ENCODE peak calls at places on chromosomes 2 and 18, in four cellular contexts. One of them, this sample, is unnamed.

GRCh38 chr18:63707816-63708215 is 5.1 kb downstream of the SERPINB11 start:
- DNase-seq in HCT116: no peak
- DNase-seq in PC-9: no peak
- DNase-seq in cardiac muscle cell: no peak
- DNase-seq in this sample: no peak

GRCh38 chr2:206915136-206915535 is 24.2 kb upstream of the CPO start:
- DNase-seq in HCT116: peak
- DNase-seq in PC-9: peak
- DNase-seq in cardiac muscle cell: peak
- DNase-seq in this sample: no peak

GRCh38 chr2:37698931-37699481 is 27.6 kb upstream of the CDC42EP3 start:
- DNase-seq in HCT116: no peak
- DNase-seq in PC-9: peak
- DNase-seq in cardiac muscle cell: peak
- DNase-seq in this sample: no peak

GRCh38 chr18:23812566-23813440 is 123.5 kb downstream of the LAMA3 start:
- DNase-seq in HCT116: peak
- DNase-seq in PC-9: no peak
- DNase-seq in cardiac muscle cell: peak
- DNase-seq in this sample: no peak

GRCh38 chr2:156837635-156838034 is 401.5 kb downstream of the GPD2 start:
- DNase-seq in HCT116: no peak
- DNase-seq in PC-9: no peak
- DNase-seq in cardiac muscle cell: no peak
- DNase-seq in this sample: no peak

GRCh38 chr2:12861344-12861942 is 144.7 kb downstream of the TRIB2 start:
- DNase-seq in HCT116: no peak
- DNase-seq in PC-9: peak
- DNase-seq in cardiac muscle cell: peak
- DNase-seq in this sample: no peak

GRCh38 chr2:11577101-11577883 is 43.4 kb downstream of the GREB1 start:
- DNase-seq in HCT116: no peak
- DNase-seq in PC-9: no peak
- DNase-seq in cardiac muscle cell: no peak
- DNase-seq in this sample: no peak

GRCh38 chr2:228917195-228917594 is 353.9 kb downstream of the PID1 start:
- DNase-seq in HCT116: no peak
- DNase-seq in PC-9: no peak
- DNase-seq in cardiac muscle cell: peak
- DNase-seq in this sample: no peak

GRCh38 chr2:127196998-127197397 is 23.1 kb downstream of the CYP27C1 start:
- DNase-seq in HCT116: peak
- DNase-seq in PC-9: no peak
- DNase-seq in cardiac muscle cell: no peak
- DNase-seq in this sample: no peak

GRCh38 chr2:97718051-97718882 is 4.9 kb downstream of the ZAP70 start:
- DNase-seq in HCT116: no peak
- DNase-seq in PC-9: no peak
- DNase-seq in cardiac muscle cell: no peak
- DNase-seq in this sample: no peak

GRCh38 chr2:27320958-27321543 is 1.8 kb downstream of the MPV17 start:
- DNase-seq in HCT116: peak
- DNase-seq in PC-9: peak
- DNase-seq in cardiac muscle cell: peak
- DNase-seq in this sample: no peak

GRCh38 chr2:214593723-214594122 is 182.9 kb downstream of the VWC2L start:
- DNase-seq in HCT116: peak
- DNase-seq in PC-9: peak
- DNase-seq in cardiac muscle cell: peak
- DNase-seq in this sample: no peak

GRCh38 chr2:68832161-68832869 is 38.9 kb downstream of the BMP10 start:
- DNase-seq in HCT116: no peak
- DNase-seq in PC-9: peak
- DNase-seq in cardiac muscle cell: peak
- DNase-seq in this sample: no peak

DNA sequence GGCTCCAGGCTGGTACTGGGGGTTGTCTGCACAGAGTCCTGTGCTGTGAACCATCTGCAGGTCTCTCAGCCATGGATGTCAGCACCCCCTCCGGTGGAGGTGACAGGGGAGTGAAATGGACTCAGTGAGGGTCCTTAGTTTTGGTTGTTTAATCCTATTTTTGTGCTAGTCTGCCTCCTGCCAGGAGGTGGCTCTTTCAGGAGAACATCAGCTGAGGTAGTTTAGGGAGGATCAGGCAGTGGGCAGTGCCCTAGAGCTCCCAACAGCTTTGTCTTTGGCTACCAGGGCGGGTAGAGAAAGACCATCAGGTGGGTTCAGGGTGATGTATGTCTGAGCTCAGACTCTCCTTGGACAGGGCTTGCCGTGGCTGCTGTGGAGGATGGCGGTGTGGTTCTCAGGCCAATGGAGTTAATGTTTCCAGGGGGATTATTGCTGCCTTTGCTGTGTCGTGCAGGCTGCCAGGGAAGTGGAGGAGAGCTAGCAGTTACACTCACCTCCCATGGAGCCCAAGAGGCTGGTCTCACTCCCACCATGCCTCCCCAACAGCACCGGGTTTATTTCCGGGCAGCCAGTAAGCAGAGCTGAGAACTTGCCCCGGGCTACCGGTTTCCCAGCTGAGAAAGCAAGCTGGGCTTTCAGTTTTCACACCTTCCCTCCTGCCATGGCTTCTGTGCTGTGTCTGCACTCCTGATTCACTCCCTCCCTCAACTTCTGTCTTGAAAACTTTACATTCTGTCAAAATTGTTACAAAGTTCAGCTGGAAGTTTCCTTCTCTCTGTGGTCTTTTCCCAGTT is 563.4 kb downstream of the XIRP2 start:
- DNase-seq in HCT116: no peak
- DNase-seq in PC-9: no peak
- DNase-seq in cardiac muscle cell: no peak
- DNase-seq in this sample: no peak
- TF ChIP-seq CTCF in HCT116: no peak
- TF ChIP-seq CTCF in PC-9: no peak
- TF ChIP-seq CTCF in cardiac muscle cell: no peak
- TF ChIP-seq CTCF in this sample: no peak

GRCh38 chr2:108987111-108987510 is 1.9 kb downstream of the EDAR start:
- DNase-seq in HCT116: no peak
- DNase-seq in PC-9: no peak
- DNase-seq in cardiac muscle cell: no peak
- DNase-seq in this sample: no peak
- TF ChIP-seq CTCF in HCT116: no peak
- TF ChIP-seq CTCF in PC-9: no peak
- TF ChIP-seq CTCF in cardiac muscle cell: no peak
- TF ChIP-seq CTCF in this sample: no peak

GRCh38 chr2:71482055-71482454 is 28.7 kb downstream of the DYSF start:
- DNase-seq in HCT116: no peak
- DNase-seq in PC-9: peak
- DNase-seq in cardiac muscle cell: no peak
- DNase-seq in this sample: no peak
- TF ChIP-seq CTCF in HCT116: peak
- TF ChIP-seq CTCF in PC-9: no peak
- TF ChIP-seq CTCF in cardiac muscle cell: peak
- TF ChIP-seq CTCF in this sample: no peak

DNA sequence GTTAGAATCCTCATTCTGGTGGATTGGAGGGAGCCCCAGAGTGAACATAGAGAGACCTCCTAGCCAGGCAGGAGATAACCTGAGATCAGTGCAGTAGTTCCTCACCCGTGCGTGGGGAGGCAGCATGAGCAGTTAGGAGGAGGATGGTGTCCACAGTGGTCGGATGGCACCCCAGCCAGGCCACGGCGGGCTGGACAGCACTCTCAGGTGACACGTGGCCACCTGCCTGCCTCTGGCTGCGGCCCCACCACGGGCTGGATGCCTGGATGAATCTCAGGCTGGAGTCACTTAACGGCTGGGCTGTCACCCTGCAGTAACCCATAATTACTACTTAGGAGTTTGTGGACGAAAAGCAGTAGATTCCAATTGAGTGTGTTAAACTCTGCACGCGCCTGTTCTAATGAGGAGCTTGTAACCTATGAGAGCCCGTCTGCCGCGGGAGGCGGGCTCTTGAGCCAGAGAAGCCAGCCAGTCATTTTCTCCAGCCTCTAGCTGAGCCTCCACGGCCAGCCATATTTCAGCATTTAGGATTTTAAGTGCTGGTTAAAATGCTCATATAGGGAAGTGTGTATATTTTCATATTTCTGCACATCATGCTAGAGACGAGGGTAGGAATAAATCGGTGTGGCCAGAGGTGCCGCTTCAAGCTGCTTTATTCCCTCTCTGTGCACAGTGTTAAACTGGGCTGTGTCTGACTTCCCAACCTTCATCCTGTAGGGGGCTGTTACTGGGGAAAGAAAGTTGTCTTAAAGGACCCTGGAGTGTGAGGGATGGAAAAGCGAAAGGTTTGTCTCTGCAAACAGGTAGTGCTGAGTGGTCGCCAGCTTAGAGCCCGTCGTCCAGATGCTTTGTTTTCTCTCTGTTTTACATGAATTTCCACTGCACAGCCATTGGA is 144.0 kb downstream of the GLI2 start:
- DNase-seq in HCT116: no peak
- DNase-seq in PC-9: no peak
- DNase-seq in cardiac muscle cell: no peak
- DNase-seq in this sample: no peak
- TF ChIP-seq CTCF in HCT116: peak
- TF ChIP-seq CTCF in PC-9: no peak
- TF ChIP-seq CTCF in cardiac muscle cell: no peak
- TF ChIP-seq CTCF in this sample: no peak

DNA sequence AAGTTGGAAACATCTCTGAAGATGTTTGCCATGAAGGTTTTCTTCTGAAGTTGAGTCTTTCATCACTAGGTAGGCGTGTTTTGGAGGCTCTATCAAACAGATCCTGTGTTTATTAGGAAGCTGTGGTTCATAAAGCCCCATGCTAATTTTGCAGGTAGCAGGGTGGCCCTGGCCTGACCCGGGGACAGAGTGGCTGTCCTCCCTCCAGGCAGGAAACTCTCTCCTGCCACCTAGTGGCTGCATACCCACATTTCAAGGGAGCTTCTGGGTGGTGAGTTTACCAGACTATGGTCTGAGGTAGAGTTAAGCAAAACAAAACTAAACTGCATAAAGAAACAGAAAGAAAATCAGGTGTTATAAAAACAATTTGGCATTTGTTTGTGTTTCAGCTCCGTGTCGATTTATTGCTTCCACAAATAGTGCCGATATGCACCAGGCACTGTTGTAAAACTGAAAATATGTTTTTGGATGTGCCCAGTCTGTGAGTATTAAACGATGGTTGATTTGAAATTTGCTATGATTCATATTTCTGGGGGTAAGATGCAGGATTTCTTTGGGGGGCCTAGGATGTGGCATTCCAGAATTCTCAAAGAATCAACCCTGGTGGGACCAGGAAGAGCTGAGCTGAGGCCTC is 26.0 kb upstream of the IL37 start:
- DNase-seq in HCT116: peak
- DNase-seq in PC-9: peak
- DNase-seq in cardiac muscle cell: peak
- DNase-seq in this sample: no peak
- TF ChIP-seq CTCF in HCT116: peak
- TF ChIP-seq CTCF in PC-9: peak
- TF ChIP-seq CTCF in cardiac muscle cell: peak
- TF ChIP-seq CTCF in this sample: peak

GRCh38 chr18:46677609-46678470 is 20.8 kb upstream of the LOXHD1 start:
- DNase-seq in HCT116: peak
- DNase-seq in PC-9: no peak
- DNase-seq in cardiac muscle cell: no peak
- DNase-seq in this sample: no peak
- TF ChIP-seq CTCF in HCT116: peak
- TF ChIP-seq CTCF in PC-9: no peak
- TF ChIP-seq CTCF in cardiac muscle cell: no peak
- TF ChIP-seq CTCF in this sample: no peak

GRCh38 chr18:62545098-62545497 is 22.3 kb downstream of the ZCCHC2 start:
- DNase-seq in HCT116: no peak
- DNase-seq in PC-9: no peak
- DNase-seq in cardiac muscle cell: no peak
- DNase-seq in this sample: no peak

GRCh38 chr18:62554083-62554815 is 31.4 kb downstream of the ZCCHC2 start:
- DNase-seq in HCT116: no peak
- DNase-seq in PC-9: no peak
- DNase-seq in cardiac muscle cell: no peak
- DNase-seq in this sample: no peak

GRCh38 chr18:62551972-62552513 is 29.2 kb downstream of the ZCCHC2 start:
- DNase-seq in HCT116: no peak
- DNase-seq in PC-9: no peak
- DNase-seq in cardiac muscle cell: no peak
- DNase-seq in this sample: no peak

GRCh38 chr18:62550746-62551145 is 27.9 kb downstream of the ZCCHC2 start:
- DNase-seq in HCT116: no peak
- DNase-seq in PC-9: no peak
- DNase-seq in cardiac muscle cell: no peak
- DNase-seq in this sample: no peak

GRCh38 chr18:62549755-62550154 is 26.9 kb downstream of the ZCCHC2 start:
- DNase-seq in HCT116: no peak
- DNase-seq in PC-9: no peak
- DNase-seq in cardiac muscle cell: no peak
- DNase-seq in this sample: no peak
- TF ChIP-seq CTCF in HCT116: no peak
- TF ChIP-seq CTCF in PC-9: no peak
- TF ChIP-seq CTCF in cardiac muscle cell: no peak
- TF ChIP-seq CTCF in this sample: no peak

This sample was measured in mesothelial cell of epicardium.